ENCODE peak calls at places on chromosomes 6 and 20, in five cellular contexts. One of them, this sample, is unnamed.
A peak's percentile ranks its signal among the peaks of the same experiment; 100 is the strongest.

GRCh38 chr6:38784506-38785235 is 69.6 kb downstream of the DNAH8 start:
- DNase-seq in fibroblast of the aortic adventitia: no peak
- DNase-seq in fibroblast of mammary gland: no peak
- DNase-seq in OCI-LY7: no peak
- DNase-seq in breast epithelium: no peak
- DNase-seq in this sample: peak; percentile 22

GRCh38 chr6:139230421-139230840 is 61.4 kb downstream of the TXLNB start:
- DNase-seq in fibroblast of the aortic adventitia: peak; percentile 63
- DNase-seq in fibroblast of mammary gland: peak; percentile 55
- DNase-seq in OCI-LY7: peak; percentile 77
- DNase-seq in breast epithelium: no peak
- DNase-seq in this sample: peak; percentile 70

GRCh38 chr6:99614430-99615161 is 8.0 kb downstream of the PRDM13 start:
- DNase-seq in fibroblast of the aortic adventitia: no peak
- DNase-seq in fibroblast of mammary gland: no peak
- DNase-seq in OCI-LY7: no peak
- DNase-seq in breast epithelium: no peak
- DNase-seq in this sample: no peak

GRCh38 chr20:17227669-17228623 is 1.1 kb downstream of the PCSK2 start:
- DNase-seq in fibroblast of the aortic adventitia: no peak
- DNase-seq in fibroblast of mammary gland: no peak
- DNase-seq in OCI-LY7: no peak
- DNase-seq in breast epithelium: no peak
- DNase-seq in this sample: peak; percentile 1

GRCh38 chr6:65771946-65772345 is 64.9 kb upstream of the EYS start:
- DNase-seq in fibroblast of the aortic adventitia: no peak
- DNase-seq in fibroblast of mammary gland: no peak
- DNase-seq in OCI-LY7: no peak
- DNase-seq in breast epithelium: no peak
- DNase-seq in this sample: no peak

GRCh38 chr6:48117246-48117645 is 6.2 kb upstream of the PTCHD4 start:
- DNase-seq in fibroblast of the aortic adventitia: no peak
- DNase-seq in fibroblast of mammary gland: no peak
- DNase-seq in OCI-LY7: no peak
- DNase-seq in breast epithelium: no peak
- DNase-seq in this sample: no peak

GRCh38 chr6:157135691-157136090 is 187.6 kb downstream of the TMEM242 start:
- DNase-seq in fibroblast of the aortic adventitia: peak; percentile 40
- DNase-seq in fibroblast of mammary gland: peak; percentile 31
- DNase-seq in OCI-LY7: no peak
- DNase-seq in breast epithelium: no peak
- DNase-seq in this sample: peak; percentile 48

GRCh38 chr6:157535354-157536217 is 154.6 kb downstream of the ZDHHC14 start:
- DNase-seq in fibroblast of the aortic adventitia: peak; percentile 68
- DNase-seq in fibroblast of mammary gland: peak; percentile 84
- DNase-seq in OCI-LY7: no peak
- DNase-seq in breast epithelium: no peak
- DNase-seq in this sample: peak; percentile 75

GRCh38 chr6:137233561-137234504 is 14.6 kb upstream of the IFNGR1 start:
- DNase-seq in fibroblast of the aortic adventitia: peak; percentile 96
- DNase-seq in fibroblast of mammary gland: peak; percentile 98
- DNase-seq in OCI-LY7: no peak
- DNase-seq in breast epithelium: no peak
- DNase-seq in this sample: peak; percentile 92

GRCh38 chr6:110617057-110617456 is 140.6 kb upstream of the SLC22A16 start:
- DNase-seq in fibroblast of the aortic adventitia: no peak
- DNase-seq in fibroblast of mammary gland: no peak
- DNase-seq in OCI-LY7: no peak
- DNase-seq in breast epithelium: no peak
- DNase-seq in this sample: peak; percentile 20

GRCh38 chr6:110620065-110620464 is 143.7 kb upstream of the SLC22A16 start:
- DNase-seq in fibroblast of the aortic adventitia: no peak
- DNase-seq in fibroblast of mammary gland: no peak
- DNase-seq in OCI-LY7: no peak
- DNase-seq in breast epithelium: no peak
- DNase-seq in this sample: no peak

GRCh38 chr6:110621061-110621460 is 144.6 kb upstream of the SLC22A16 start:
- DNase-seq in fibroblast of the aortic adventitia: no peak
- DNase-seq in fibroblast of mammary gland: no peak
- DNase-seq in OCI-LY7: no peak
- DNase-seq in breast epithelium: no peak
- DNase-seq in this sample: no peak

GRCh38 chr6:110619275-110619908 is 143.0 kb upstream of the SLC22A16 start:
- DNase-seq in fibroblast of the aortic adventitia: no peak
- DNase-seq in fibroblast of mammary gland: no peak
- DNase-seq in OCI-LY7: no peak
- DNase-seq in breast epithelium: no peak
- DNase-seq in this sample: no peak

DNA sequence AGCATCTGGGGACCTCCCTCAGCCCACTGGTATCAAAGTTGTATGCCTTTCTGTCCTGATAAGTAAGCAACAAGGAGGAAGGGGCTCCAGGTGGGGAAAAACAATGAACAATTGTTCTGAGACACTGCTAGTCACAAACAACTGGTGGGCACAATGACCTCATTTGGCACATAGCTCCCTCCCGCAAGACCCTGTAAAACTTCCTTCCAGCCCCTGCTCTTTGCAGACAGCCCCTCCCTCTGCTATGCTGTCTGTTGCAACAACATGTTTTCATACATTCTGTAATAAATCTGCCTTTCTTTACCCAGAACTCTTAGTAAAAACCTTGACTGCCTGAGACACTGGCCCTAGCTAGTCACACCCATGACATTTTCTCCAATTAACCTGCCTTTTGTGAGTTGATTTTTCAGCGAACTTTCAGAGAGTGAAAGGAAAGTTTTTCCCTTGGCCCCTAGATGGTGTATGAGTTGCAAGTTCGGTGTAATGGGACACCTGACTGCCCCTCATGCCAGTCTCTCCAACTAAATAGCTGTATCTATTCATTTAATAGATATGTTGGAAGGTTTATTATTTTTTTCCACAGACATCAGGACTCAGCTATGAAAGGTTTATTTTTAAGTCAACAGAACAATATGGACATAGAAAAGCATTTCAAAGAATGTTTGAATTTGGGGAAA is 142.3 kb upstream of the SLC22A16 start:
- DNase-seq in fibroblast of the aortic adventitia: peak; percentile 13
- DNase-seq in fibroblast of mammary gland: peak; percentile 23
- DNase-seq in OCI-LY7: peak; percentile 11
- DNase-seq in breast epithelium: no peak
- DNase-seq in this sample: peak; percentile 54
- TF ChIP-seq CTCF in fibroblast of the aortic adventitia: no peak
- TF ChIP-seq CTCF in fibroblast of mammary gland: peak; percentile 27
- TF ChIP-seq CTCF in OCI-LY7: peak; percentile 47
- TF ChIP-seq CTCF in breast epithelium: no peak
- TF ChIP-seq CTCF in this sample: peak; percentile 54

GRCh38 chr6:72691298-72691697 is 69.4 kb downstream of the KCNQ5 start:
- DNase-seq in fibroblast of the aortic adventitia: no peak
- DNase-seq in fibroblast of mammary gland: no peak
- DNase-seq in OCI-LY7: no peak
- DNase-seq in breast epithelium: no peak
- DNase-seq in this sample: no peak

GRCh38 chr6:72683797-72684196 is 61.9 kb downstream of the KCNQ5 start:
- DNase-seq in fibroblast of the aortic adventitia: no peak
- DNase-seq in fibroblast of mammary gland: no peak
- DNase-seq in OCI-LY7: no peak
- DNase-seq in breast epithelium: no peak
- DNase-seq in this sample: no peak

DNA sequence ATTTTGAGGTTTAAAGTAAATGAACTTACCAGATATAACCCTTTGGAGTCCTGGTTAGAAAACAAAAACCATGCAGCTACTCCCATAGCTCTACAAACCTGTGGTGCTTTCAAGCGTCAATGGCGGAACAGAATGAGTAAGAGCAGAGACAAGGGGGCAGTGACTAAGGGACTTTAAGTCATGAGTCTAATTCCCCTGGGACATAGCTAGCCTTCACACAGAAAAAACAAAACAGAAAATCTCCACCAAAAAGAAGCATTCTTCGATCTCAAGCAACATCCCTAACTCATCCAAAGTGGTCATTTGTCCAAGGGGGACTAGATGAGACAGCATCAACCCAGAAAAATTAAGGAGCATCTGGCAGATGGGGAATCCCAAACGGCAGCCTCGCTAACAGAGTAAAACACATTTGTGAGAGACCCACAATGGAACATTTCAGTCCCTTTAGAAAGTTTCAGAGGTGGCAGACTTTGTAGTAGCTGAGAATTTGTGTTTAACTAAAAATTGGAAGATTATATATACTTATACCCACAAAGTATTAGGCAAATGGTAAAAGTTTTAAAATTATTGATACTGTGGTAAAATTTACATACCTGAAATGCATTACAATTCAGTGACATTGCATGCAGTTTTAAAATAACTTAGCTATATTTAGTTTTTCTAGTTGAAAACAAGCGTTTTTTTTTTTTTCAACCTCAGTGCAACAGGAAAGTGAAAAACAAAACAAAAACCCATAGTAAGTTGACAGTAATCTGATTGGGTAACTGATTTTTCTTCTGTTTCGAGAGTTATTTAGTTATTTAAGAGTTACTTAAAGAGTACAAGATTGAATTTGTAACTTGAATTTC is 67.5 kb downstream of the KCNQ5 start:
- DNase-seq in fibroblast of the aortic adventitia: peak; percentile 9
- DNase-seq in fibroblast of mammary gland: peak; percentile 42
- DNase-seq in OCI-LY7: peak; percentile 8
- DNase-seq in breast epithelium: no peak
- DNase-seq in this sample: no peak
- H3K4me3 ChIP-seq in fibroblast of the aortic adventitia: no peak overlapping the region
- H3K4me3 ChIP-seq in fibroblast of mammary gland: no peak overlapping the region
- H3K4me3 ChIP-seq in OCI-LY7: no peak overlapping the region
- H3K4me3 ChIP-seq in breast epithelium: no peak overlapping the region
- H3K4me3 ChIP-seq in this sample: no peak overlapping the region

DNA sequence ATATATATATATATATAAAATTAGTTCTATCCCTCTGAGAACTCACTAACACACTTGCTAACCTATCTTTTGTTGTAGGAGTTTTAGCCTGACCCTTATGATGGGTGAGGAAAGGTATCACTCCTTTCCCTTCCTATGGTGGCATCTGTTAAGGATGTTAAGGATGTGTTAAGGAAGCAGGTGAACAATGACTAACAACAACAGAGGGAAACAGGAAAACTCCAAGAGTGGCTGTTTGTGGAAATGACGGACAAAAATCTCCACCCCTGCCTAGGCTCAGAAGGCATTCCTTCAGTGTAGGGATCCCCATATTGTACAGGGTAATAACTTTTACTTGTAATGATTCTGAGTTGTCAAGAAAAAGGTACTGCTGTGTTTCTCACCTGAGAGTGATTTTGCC is 8.8 kb upstream of the TPD52L1 start:
- DNase-seq in fibroblast of the aortic adventitia: no peak
- DNase-seq in fibroblast of mammary gland: no peak
- DNase-seq in OCI-LY7: no peak
- DNase-seq in breast epithelium: no peak
- DNase-seq in this sample: no peak
- TF ChIP-seq CTCF in fibroblast of the aortic adventitia: no peak
- TF ChIP-seq CTCF in fibroblast of mammary gland: no peak
- TF ChIP-seq CTCF in OCI-LY7: no peak
- TF ChIP-seq CTCF in breast epithelium: no peak
- TF ChIP-seq CTCF in this sample: no peak

DNA sequence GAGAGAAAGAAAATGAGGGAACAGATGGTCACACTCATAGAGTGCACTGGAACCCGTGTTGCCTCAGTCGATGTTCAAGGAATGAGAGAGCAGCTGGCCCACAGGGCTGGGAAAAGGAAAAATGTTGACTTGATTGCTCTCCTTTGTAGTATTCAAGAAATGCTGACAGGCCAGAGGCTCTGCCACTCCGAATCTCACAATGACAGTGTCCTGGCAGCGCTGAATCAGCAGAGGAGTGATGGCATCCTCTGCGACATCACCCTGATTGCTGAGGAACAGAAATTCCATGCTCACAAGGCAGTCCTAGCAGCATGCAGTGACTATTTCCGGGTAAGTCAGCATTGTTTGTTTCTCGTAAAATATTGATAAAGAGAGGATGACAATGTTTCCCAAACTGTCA is 51.3 kb downstream of the KLHL32 start:
- DNase-seq in fibroblast of the aortic adventitia: no peak
- DNase-seq in fibroblast of mammary gland: no peak
- DNase-seq in OCI-LY7: no peak
- DNase-seq in breast epithelium: no peak
- DNase-seq in this sample: no peak
- H3K4me3 ChIP-seq in fibroblast of the aortic adventitia: no peak overlapping the region
- H3K4me3 ChIP-seq in fibroblast of mammary gland: no peak overlapping the region
- H3K4me3 ChIP-seq in OCI-LY7: no peak overlapping the region
- H3K4me3 ChIP-seq in breast epithelium: no peak overlapping the region
- H3K4me3 ChIP-seq in this sample: no peak overlapping the region

GRCh38 chr6:63352587-63353281 is 33.0 kb upstream of the LGSN start:
- DNase-seq in fibroblast of the aortic adventitia: peak; percentile 73
- DNase-seq in fibroblast of mammary gland: peak; percentile 69
- DNase-seq in OCI-LY7: peak; percentile 89
- DNase-seq in breast epithelium: no peak
- DNase-seq in this sample: peak; percentile 75
- TF ChIP-seq CTCF in fibroblast of the aortic adventitia: peak; percentile 84
- TF ChIP-seq CTCF in fibroblast of mammary gland: peak; percentile 79
- TF ChIP-seq CTCF in OCI-LY7: peak; percentile 88
- TF ChIP-seq CTCF in breast epithelium: no peak
- TF ChIP-seq CTCF in this sample: peak; percentile 82

GRCh38 chr20:22402990-22403859 is 181.1 kb downstream of the FOXA2 start:
- DNase-seq in fibroblast of the aortic adventitia: peak; percentile 30
- DNase-seq in fibroblast of mammary gland: no peak
- DNase-seq in OCI-LY7: no peak
- DNase-seq in breast epithelium: no peak
- DNase-seq in this sample: peak; percentile 13
- H3K4me3 ChIP-seq in fibroblast of the aortic adventitia: no peak overlapping the region
- H3K4me3 ChIP-seq in fibroblast of mammary gland: no peak overlapping the region
- H3K4me3 ChIP-seq in OCI-LY7: no peak overlapping the region
- H3K4me3 ChIP-seq in breast epithelium: peak overlapping the region; percentile 55
- H3K4me3 ChIP-seq in this sample: peak overlapping the region; percentile 42

GRCh38 chr6:122839477-122839876 is 50.4 kb downstream of the SMPDL3A start:
- DNase-seq in fibroblast of the aortic adventitia: peak; percentile 75
- DNase-seq in fibroblast of mammary gland: peak; percentile 64
- DNase-seq in OCI-LY7: peak; percentile 41
- DNase-seq in breast epithelium: peak; percentile 35
- DNase-seq in this sample: peak; percentile 76
- TF ChIP-seq CTCF in fibroblast of the aortic adventitia: peak; percentile 67
- TF ChIP-seq CTCF in fibroblast of mammary gland: peak; percentile 67
- TF ChIP-seq CTCF in OCI-LY7: peak; percentile 79
- TF ChIP-seq CTCF in breast epithelium: peak; percentile 46
- TF ChIP-seq CTCF in this sample: peak; percentile 76